ENCODE peak calls at places on chromosomes 1 and 21, in nine cellular contexts. O, B, V, Z, H, R, Q, E and D are unnamed samples.

GRCh38 chr1:161071886-161072371 is 2.2 kb upstream of the ARHGAP30 start:
- DNase-seq in O (peak; percentile 73), B (no peak), V (peak; percentile 72), Z (peak; percentile 75), H (no peak), R (no peak), Q (peak; percentile 52), E (peak; percentile 21), D (peak; percentile 48)

GRCh38 chr1:109828756-109829505 is 65.2 kb upstream of the EPS8L3 start:
- DNase-seq in O (peak; percentile 40), B (no peak), V (no peak), Z (no peak), H (no peak), R (no peak), Q (no peak), E (no peak), D (no peak)

GRCh38 chr1:226641671-226642231 is 93.2 kb downstream of the STUM start:
- DNase-seq in O (no peak), B (no peak), V (no peak), Z (no peak), H (no peak), R (peak; percentile 67), Q (no peak), E (no peak), D (no peak)

GRCh38 chr1:204192589-204193352 is 3.5 kb downstream of the KISS1 start:
- DNase-seq in O (peak; percentile 60), B (no peak), V (no peak), Z (no peak), H (no peak), R (no peak), Q (no peak), E (no peak), D (no peak)

GRCh38 chr1:109370712-109371270 is 26.9 kb downstream of the SORT1 start:
- DNase-seq in O (peak; percentile 64), B (peak; percentile 66), V (no peak), Z (no peak), H (no peak), R (no peak), Q (no peak), E (peak; percentile 96), D (no peak)

GRCh38 chr21:25639167-25639921 is at the start of gene JAM2:
- DNase-seq in O (peak; percentile 13), B (no peak), V (peak; percentile 73), Z (peak; percentile 11), H (peak; percentile 46), R (peak; percentile 83), Q (peak; percentile 59), E (peak; percentile 36), D (peak; percentile 73)

GRCh38 chr1:172172267-172172880 is 248.1 kb upstream of the C1orf105 start:
- DNase-seq in O (no peak), B (no peak), V (no peak), Z (no peak), H (no peak), R (no peak), Q (no peak), E (no peak), D (no peak)

GRCh38 chr1:152870831-152871730 is 7.0 kb upstream of the SMCP start:
- DNase-seq in O (peak; percentile 90), B (no peak), V (peak; percentile 32), Z (no peak), H (peak; percentile 52), R (no peak), Q (no peak), E (peak; percentile 33), D (peak; percentile 12)

DNA sequence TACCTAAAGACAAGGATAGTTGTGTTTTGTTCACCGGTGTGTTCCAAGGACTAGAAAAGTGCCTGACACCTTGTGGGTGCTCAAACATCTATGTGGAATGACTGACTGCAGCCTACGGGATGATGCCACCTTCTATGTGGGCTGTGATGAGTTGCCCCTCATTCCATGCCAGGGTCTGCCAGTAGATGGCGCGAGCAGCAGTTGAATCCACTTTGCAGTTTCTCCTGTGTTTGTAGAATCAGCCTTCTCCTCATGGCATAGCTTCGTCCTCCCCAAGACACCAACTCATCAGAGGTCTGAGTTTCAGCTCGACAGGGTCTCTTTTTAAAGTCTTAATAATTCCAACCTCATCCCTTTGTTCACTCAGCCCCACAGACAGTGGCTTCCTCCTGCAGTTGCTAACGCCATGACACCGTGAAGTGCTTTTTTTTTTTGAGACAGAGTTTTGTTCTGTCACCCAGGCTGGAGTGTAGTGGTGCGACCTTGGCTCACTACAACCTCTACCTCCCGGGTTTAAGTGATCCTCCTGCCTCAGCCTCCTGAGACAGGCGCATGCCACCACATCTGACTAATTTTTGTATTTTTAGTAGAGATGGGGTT is 133.7 kb downstream of the CAPN8 start:
- DNase-seq in O (peak; percentile 87), B (peak; percentile 12), V (peak; percentile 80), Z (peak; percentile 64), H (peak; percentile 67), R (no peak), Q (no peak), E (peak; percentile 20), D (peak; percentile 73)
- TF ChIP-seq CTCF in O (peak; percentile 90), B (peak; percentile 87), V (peak; percentile 68), Z (peak; percentile 21), H (peak; percentile 70), R (peak; percentile 61), Q (peak; percentile 29), E (peak; percentile 82), D (peak; percentile 66)

GRCh38 chr1:230068952-230069684 is 2.1 kb downstream of the GALNT2 start:
- DNase-seq in O (peak; percentile 62), B (no peak), V (no peak), Z (no peak), H (no peak), R (no peak), Q (no peak), E (no peak), D (no peak)
- TF ChIP-seq CTCF in O (no peak), B (no peak), V (no peak), Z (no peak), H (no peak), R (no peak), Q (no peak), E (peak; percentile 6), D (no peak)

DNA sequence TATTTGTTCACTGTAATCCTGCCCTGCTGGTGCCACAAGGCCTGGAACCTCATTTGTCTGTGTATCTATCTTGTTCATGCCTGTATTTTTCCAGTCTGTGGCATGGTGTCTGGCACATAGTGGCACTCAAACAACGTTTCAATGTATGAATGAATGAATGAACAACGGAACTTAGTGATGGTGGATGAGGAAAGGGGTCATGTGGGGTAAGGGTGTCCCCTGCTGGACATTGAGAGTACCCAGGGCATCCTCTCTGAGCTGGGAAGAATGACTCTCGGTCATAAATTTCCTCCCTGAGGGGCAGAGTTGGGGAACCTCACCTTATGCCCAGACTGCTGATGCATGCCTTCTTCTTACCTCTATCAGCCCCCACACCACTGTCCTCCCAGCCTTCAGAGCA is 18.9 kb upstream of the ZNF683 start:
- DNase-seq in O (peak; percentile 78), B (peak; percentile 33), V (peak; percentile 29), Z (no peak), H (no peak), R (no peak), Q (no peak), E (peak; percentile 45), D (peak; percentile 40)
- TF ChIP-seq CTCF in O (peak; percentile 91), B (peak; percentile 83), V (peak; percentile 45), Z (no peak), H (peak; percentile 26), R (peak; percentile 29), Q (no peak), E (peak; percentile 83), D (peak; percentile 62)

DNA sequence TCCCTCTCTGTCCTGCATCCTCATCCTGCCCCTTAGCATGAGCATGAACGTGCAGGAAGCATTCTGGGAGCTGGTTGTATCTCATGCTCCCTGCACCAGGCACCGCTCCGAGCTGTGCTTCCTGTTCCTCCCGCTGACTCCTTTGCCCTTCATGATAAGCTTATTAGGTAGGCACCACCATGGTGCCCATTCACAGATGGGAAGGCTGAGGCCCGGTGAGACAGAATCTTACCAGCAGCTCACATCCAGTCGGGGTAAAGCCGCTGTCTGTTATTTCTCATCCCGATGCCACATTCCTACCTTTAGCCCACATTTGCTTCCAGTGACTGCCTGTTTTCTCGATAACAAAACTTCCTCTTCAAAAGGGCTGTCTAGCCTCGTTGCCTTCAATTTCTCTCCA is 7.3 kb downstream of the MIIP start:
- DNase-seq in O (no peak), B (no peak), V (no peak), Z (no peak), H (no peak), R (no peak), Q (no peak), E (no peak), D (no peak)
- TF ChIP-seq CTCF in O (no peak), B (no peak), V (no peak), Z (no peak), H (no peak), R (no peak), Q (no peak), E (no peak), D (no peak)

GRCh38 chr1:27520651-27521050 is 30.7 kb upstream of the WASF2 start:
- DNase-seq in O (no peak), B (no peak), V (no peak), Z (no peak), H (no peak), R (no peak), Q (no peak), E (no peak), D (no peak)

GRCh38 chr1:27522148-27522859 is 32.3 kb upstream of the WASF2 start:
- DNase-seq in O (peak; percentile 64), B (no peak), V (peak; percentile 52), Z (no peak), H (no peak), R (no peak), Q (no peak), E (peak; percentile 36), D (no peak)

GRCh38 chr1:27523666-27524020 is 33.7 kb upstream of the WASF2 start:
- DNase-seq in O (no peak), B (no peak), V (no peak), Z (no peak), H (no peak), R (no peak), Q (no peak), E (no peak), D (no peak)

GRCh38 chr1:27521336-27522147 is 31.6 kb upstream of the WASF2 start:
- DNase-seq in O (no peak), B (no peak), V (no peak), Z (no peak), H (no peak), R (peak; percentile 78), Q (peak; percentile 53), E (no peak), D (no peak)

GRCh38 chr1:27522860-27523665 is 33.1 kb upstream of the WASF2 start:
- DNase-seq in O (peak; percentile 60), B (no peak), V (peak; percentile 61), Z (no peak), H (no peak), R (no peak), Q (peak; percentile 58), E (no peak), D (peak; percentile 46)
- TF ChIP-seq CTCF in O (peak; percentile 49), B (no peak), V (peak; percentile 13), Z (no peak), H (no peak), R (no peak), Q (no peak), E (peak; percentile 36), D (no peak)

GRCh38 chr1:52365746-52366516 is at the start of gene CC2D1B:
- DNase-seq in O (peak; percentile 98), B (peak; percentile 87), V (peak; percentile 99), Z (peak; percentile 100), H (peak; percentile 100), R (peak; percentile 100), Q (peak; percentile 98), E (peak; percentile 98), D (peak; percentile 100)
- TF ChIP-seq CTCF in O (no peak), B (no peak), V (peak; percentile 28), Z (no peak), H (no peak), R (no peak), Q (peak; percentile 18), E (no peak), D (no peak)